ENCODE peak calls at places on chromosomes 3 and 15, in four cellular contexts. X, E, F and U are unnamed samples.

GRCh38 chr3:87996845-87997244 is 62.0 kb downstream of the CGGBP1 start:
- DNase-seq in X (no peak), E (no peak), F (no peak), U (no peak)

GRCh38 chr15:95059346-95059905 is 828.1 kb downstream of the MCTP2 start:
- DNase-seq in X (no peak), E (no peak), F (no peak), U (no peak)

GRCh38 chr15:59553879-59554735 is 57.5 kb upstream of the GCNT3 start:
- DNase-seq in X (no peak), E (peak; percentile 49), F (peak; percentile 56), U (no peak)

GRCh38 chr3:48926425-48927392 is 8.1 kb downstream of the ARIH2 start:
- DNase-seq in X (no peak), E (no peak), F (no peak), U (peak; percentile 42)

GRCh38 chr3:185934726-185935464 is 2.9 kb downstream of the TRA2B start:
- DNase-seq in X (no peak), E (no peak), F (no peak), U (no peak)

GRCh38 chr3:77298405-77298804 is 258.5 kb downstream of the ROBO2 start:
- DNase-seq in X (no peak), E (no peak), F (no peak), U (no peak)

GRCh38 chr3:29215948-29216347 is 64.9 kb upstream of the RBMS3 start:
- DNase-seq in X (no peak), E (no peak), F (no peak), U (no peak)

GRCh38 chr3:57065588-57065987 is 5.1 kb downstream of the SPATA12 start:
- DNase-seq in X (no peak), E (peak; percentile 19), F (no peak), U (no peak)

GRCh38 chr3:15292765-15293522 is 39.4 kb downstream of the SH3BP5 start:
- DNase-seq in X (no peak), E (no peak), F (no peak), U (no peak)

GRCh38 chr15:58569455-58569854 is 137.7 kb downstream of the LIPC start:
- DNase-seq in X (no peak), E (no peak), F (no peak), U (no peak)

GRCh38 chr15:89143503-89144162 is 55.4 kb downstream of the ABHD2 start:
- DNase-seq in X (no peak), E (peak; percentile 28), F (no peak), U (no peak)

GRCh38 chr3:99647081-99647480 is 8.7 kb downstream of the COL8A1 start:
- DNase-seq in X (no peak), E (no peak), F (no peak), U (no peak)

GRCh38 chr3:141302364-141303141 is 65.8 kb upstream of the ZBTB38 start:
- DNase-seq in X (no peak), E (peak; percentile 71), F (no peak), U (peak; percentile 91)

GRCh38 chr3:112043621-112044201 is 9.2 kb downstream of the TMPRSS7 start:
- DNase-seq in X (peak; percentile 86), E (peak; percentile 77), F (peak; percentile 70), U (peak; percentile 54)

GRCh38 chr15:69784808-69785550 is 312.7 kb downstream of the TLE3 start:
- DNase-seq in X (no peak), E (peak; percentile 67), F (no peak), U (peak; percentile 41)

GRCh38 chr3:33058780-33059179 is 38.2 kb downstream of the GLB1 start:
- DNase-seq in X (no peak), E (no peak), F (no peak), U (no peak)